ENCODE peak calls at places on chromosomes 12 and 14, in ten cellular contexts. One of them, this sample, is unnamed. For H3K4me1, the result is how much of the 10 kb centered on the place peaks cover.

GRCh38 chr14:30069536-30069935 is 141.9 kb upstream of the PRKD1 start:
- DNase-seq in IMR-90: no peak
- DNase-seq in transverse colon: no peak
- DNase-seq in left ventricle myocardium inferior: no peak
- DNase-seq in neural progenitor cell: no peak
- DNase-seq in lower lobe of right lung: no peak
- DNase-seq in naive thymus-derived CD4-positive, alpha-beta T cell: no peak
- DNase-seq in uterus: no peak
- DNase-seq in HCT116: no peak
- DNase-seq in lung: no peak
- DNase-seq in this sample: no peak

GRCh38 chr12:47234576-47235141 is 154.9 kb upstream of the AMIGO2 start:
- DNase-seq in naive thymus-derived CD4-positive, alpha-beta T cell: no peak
- DNase-seq in neural progenitor cell: no peak
- DNase-seq in left ventricle myocardium inferior: no peak
- DNase-seq in lower lobe of right lung: peak
- DNase-seq in uterus: no peak
- DNase-seq in lung: peak
- DNase-seq in transverse colon: no peak
- DNase-seq in HCT116: no peak
- DNase-seq in IMR-90: no peak
- DNase-seq in this sample: no peak

GRCh38 chr12:47896633-47897032 is 8.2 kb downstream of the VDR start:
- DNase-seq in neural progenitor cell: no peak
- DNase-seq in lung: no peak
- DNase-seq in HCT116: no peak
- DNase-seq in transverse colon: peak
- DNase-seq in lower lobe of right lung: no peak
- DNase-seq in uterus: no peak
- DNase-seq in IMR-90: no peak
- DNase-seq in naive thymus-derived CD4-positive, alpha-beta T cell: no peak
- DNase-seq in left ventricle myocardium inferior: no peak
- DNase-seq in this sample: peak

GRCh38 chr14:103500148-103500990 is 22.3 kb downstream of the CKB start:
- DNase-seq in naive thymus-derived CD4-positive, alpha-beta T cell: peak
- DNase-seq in lung: peak
- DNase-seq in left ventricle myocardium inferior: peak
- DNase-seq in transverse colon: peak
- DNase-seq in HCT116: no peak
- DNase-seq in IMR-90: peak
- DNase-seq in lower lobe of right lung: peak
- DNase-seq in uterus: peak
- DNase-seq in neural progenitor cell: peak
- DNase-seq in this sample: peak

GRCh38 chr14:103846569-103847438 is 571 bp downstream of the PPP1R13B start:
- DNase-seq in naive thymus-derived CD4-positive, alpha-beta T cell: peak
- DNase-seq in lower lobe of right lung: peak
- DNase-seq in uterus: no peak
- DNase-seq in HCT116: no peak
- DNase-seq in neural progenitor cell: peak
- DNase-seq in left ventricle myocardium inferior: peak
- DNase-seq in transverse colon: peak
- DNase-seq in IMR-90: no peak
- DNase-seq in lung: no peak
- DNase-seq in this sample: peak

GRCh38 chr12:65823481-65824313 is 586 bp upstream of the HMGA2 start:
- DNase-seq in IMR-90: peak
- DNase-seq in HCT116: peak
- DNase-seq in transverse colon: peak
- DNase-seq in lower lobe of right lung: peak
- DNase-seq in left ventricle myocardium inferior: no peak
- DNase-seq in uterus: no peak
- DNase-seq in neural progenitor cell: peak
- DNase-seq in naive thymus-derived CD4-positive, alpha-beta T cell: no peak
- DNase-seq in lung: no peak
- DNase-seq in this sample: peak

GRCh38 chr14:94540031-94540794 is 21.0 kb upstream of the SERPINA4 start:
- DNase-seq in transverse colon: no peak
- DNase-seq in lung: no peak
- DNase-seq in IMR-90: peak
- DNase-seq in uterus: no peak
- DNase-seq in lower lobe of right lung: no peak
- DNase-seq in HCT116: no peak
- DNase-seq in neural progenitor cell: peak
- DNase-seq in naive thymus-derived CD4-positive, alpha-beta T cell: no peak
- DNase-seq in left ventricle myocardium inferior: no peak
- DNase-seq in this sample: no peak

GRCh38 chr14:91140672-91141071 is 26.8 kb downstream of the DGLUCY start:
- DNase-seq in IMR-90: no peak
- DNase-seq in naive thymus-derived CD4-positive, alpha-beta T cell: no peak
- DNase-seq in left ventricle myocardium inferior: no peak
- DNase-seq in lower lobe of right lung: no peak
- DNase-seq in uterus: no peak
- DNase-seq in neural progenitor cell: peak
- DNase-seq in transverse colon: peak
- DNase-seq in lung: no peak
- DNase-seq in HCT116: peak
- DNase-seq in this sample: no peak

GRCh38 chr12:57192920-57193319 is 23.7 kb upstream of the NXPH4 start:
- DNase-seq in neural progenitor cell: no peak
- DNase-seq in HCT116: no peak
- DNase-seq in uterus: no peak
- DNase-seq in naive thymus-derived CD4-positive, alpha-beta T cell: no peak
- DNase-seq in transverse colon: no peak
- DNase-seq in lung: no peak
- DNase-seq in left ventricle myocardium inferior: no peak
- DNase-seq in lower lobe of right lung: no peak
- DNase-seq in IMR-90: no peak
- DNase-seq in this sample: peak

GRCh38 chr12:123034865-123035264 is 54.4 kb downstream of the ARL6IP4 start:
- DNase-seq in HCT116: no peak
- DNase-seq in transverse colon: no peak
- DNase-seq in lower lobe of right lung: no peak
- DNase-seq in naive thymus-derived CD4-positive, alpha-beta T cell: no peak
- DNase-seq in left ventricle myocardium inferior: no peak
- DNase-seq in uterus: no peak
- DNase-seq in IMR-90: peak
- DNase-seq in lung: no peak
- DNase-seq in neural progenitor cell: no peak
- DNase-seq in this sample: no peak

GRCh38 chr14:35539969-35540368 is 6.0 kb downstream of the INSM2 start:
- DNase-seq in neural progenitor cell: no peak
- DNase-seq in transverse colon: no peak
- DNase-seq in naive thymus-derived CD4-positive, alpha-beta T cell: no peak
- DNase-seq in IMR-90: no peak
- DNase-seq in HCT116: no peak
- DNase-seq in lower lobe of right lung: no peak
- DNase-seq in left ventricle myocardium inferior: no peak
- DNase-seq in lung: no peak
- DNase-seq in uterus: no peak
- DNase-seq in this sample: no peak

GRCh38 chr14:80202888-80203562 is 8.3 kb downstream of the DIO2 start:
- DNase-seq in transverse colon: peak
- DNase-seq in lower lobe of right lung: no peak
- DNase-seq in neural progenitor cell: peak
- DNase-seq in HCT116: no peak
- DNase-seq in uterus: no peak
- DNase-seq in left ventricle myocardium inferior: no peak
- DNase-seq in IMR-90: no peak
- DNase-seq in naive thymus-derived CD4-positive, alpha-beta T cell: no peak
- DNase-seq in lung: no peak
- DNase-seq in this sample: no peak

GRCh38 chr12:14937014-14937413 is 1.3 kb downstream of the ERP27 start:
- DNase-seq in HCT116: no peak
- DNase-seq in left ventricle myocardium inferior: no peak
- DNase-seq in lung: no peak
- DNase-seq in uterus: no peak
- DNase-seq in naive thymus-derived CD4-positive, alpha-beta T cell: no peak
- DNase-seq in transverse colon: no peak
- DNase-seq in IMR-90: no peak
- DNase-seq in lower lobe of right lung: no peak
- DNase-seq in neural progenitor cell: no peak
- DNase-seq in this sample: no peak

GRCh38 chr12:69430942-69431603 is 39.1 kb upstream of the FRS2 start:
- DNase-seq in transverse colon: no peak
- DNase-seq in neural progenitor cell: no peak
- DNase-seq in left ventricle myocardium inferior: peak
- DNase-seq in HCT116: no peak
- DNase-seq in uterus: no peak
- DNase-seq in lower lobe of right lung: no peak
- DNase-seq in IMR-90: no peak
- DNase-seq in naive thymus-derived CD4-positive, alpha-beta T cell: no peak
- DNase-seq in lung: no peak
- DNase-seq in this sample: no peak

GRCh38 chr12:12562016-12562483 is 613 bp downstream of the DUSP16 start:
- DNase-seq in left ventricle myocardium inferior: peak
- DNase-seq in HCT116: no peak
- DNase-seq in IMR-90: peak
- DNase-seq in naive thymus-derived CD4-positive, alpha-beta T cell: peak
- DNase-seq in transverse colon: peak
- DNase-seq in lung: peak
- DNase-seq in uterus: peak
- DNase-seq in lower lobe of right lung: peak
- DNase-seq in neural progenitor cell: peak
- DNase-seq in this sample: peak

GRCh38 chr14:90805662-90806548 is 10.3 kb downstream of the TTC7B start:
- DNase-seq in lower lobe of right lung: no peak
- DNase-seq in neural progenitor cell: peak
- DNase-seq in left ventricle myocardium inferior: peak
- DNase-seq in uterus: no peak
- DNase-seq in transverse colon: no peak
- DNase-seq in naive thymus-derived CD4-positive, alpha-beta T cell: no peak
- DNase-seq in IMR-90: no peak
- DNase-seq in HCT116: no peak
- DNase-seq in lung: no peak
- DNase-seq in this sample: no peak

GRCh38 chr14:91417983-91418386 is 365 bp upstream of the CCDC88C start:
- DNase-seq in lower lobe of right lung: peak
- DNase-seq in naive thymus-derived CD4-positive, alpha-beta T cell: peak
- DNase-seq in HCT116: peak
- DNase-seq in IMR-90: no peak
- DNase-seq in uterus: no peak
- DNase-seq in neural progenitor cell: peak
- DNase-seq in left ventricle myocardium inferior: no peak
- DNase-seq in lung: no peak
- DNase-seq in transverse colon: peak
- DNase-seq in this sample: peak

GRCh38 chr12:53749986-53750811 is 1.6 kb downstream of the CISTR start:
- DNase-seq in IMR-90: no peak
- DNase-seq in lung: no peak
- DNase-seq in transverse colon: no peak
- DNase-seq in naive thymus-derived CD4-positive, alpha-beta T cell: no peak
- DNase-seq in HCT116: no peak
- DNase-seq in left ventricle myocardium inferior: no peak
- DNase-seq in lower lobe of right lung: no peak
- DNase-seq in neural progenitor cell: no peak
- DNase-seq in uterus: no peak
- DNase-seq in this sample: no peak

GRCh38 chr12:65248656-65249633 is 29.5 kb upstream of the MSRB3 start:
- DNase-seq in neural progenitor cell: no peak
- DNase-seq in HCT116: peak
- DNase-seq in naive thymus-derived CD4-positive, alpha-beta T cell: no peak
- DNase-seq in uterus: peak
- DNase-seq in left ventricle myocardium inferior: no peak
- DNase-seq in transverse colon: no peak
- DNase-seq in IMR-90: no peak
- DNase-seq in lung: no peak
- DNase-seq in lower lobe of right lung: no peak
- DNase-seq in this sample: no peak

DNA sequence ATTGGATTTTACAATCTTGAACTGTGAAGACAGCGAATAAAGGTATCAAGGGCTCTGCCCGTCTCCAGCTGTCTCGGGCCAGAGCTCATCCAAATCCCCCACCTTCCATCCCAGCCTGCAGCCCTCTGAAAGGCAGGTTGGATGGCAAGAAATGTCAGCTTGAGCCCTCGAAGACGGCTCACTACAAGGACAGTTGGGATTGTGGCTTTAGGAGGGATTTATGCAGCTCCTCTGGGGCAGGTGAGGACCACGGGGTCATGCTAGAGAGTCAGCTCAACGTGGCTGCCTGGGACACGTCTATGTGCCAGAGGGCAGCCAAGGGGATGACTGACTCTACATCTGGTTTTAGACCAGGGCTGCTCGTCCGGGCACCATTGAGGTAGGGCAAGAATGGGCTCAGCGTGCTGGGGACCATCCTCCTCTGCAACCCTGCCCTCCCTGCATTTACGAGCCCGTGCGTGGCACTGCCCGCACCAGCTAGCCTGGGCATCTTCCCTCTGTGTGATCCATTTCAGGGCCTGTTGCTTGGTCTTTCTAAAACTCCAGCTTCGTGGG is 16.2 kb downstream of the MVK start:
- DNase-seq in transverse colon: no peak
- DNase-seq in uterus: no peak
- DNase-seq in lung: no peak
- DNase-seq in left ventricle myocardium inferior: no peak
- DNase-seq in IMR-90: no peak
- DNase-seq in HCT116: no peak
- DNase-seq in naive thymus-derived CD4-positive, alpha-beta T cell: no peak
- DNase-seq in neural progenitor cell: no peak
- DNase-seq in lower lobe of right lung: no peak
- DNase-seq in this sample: no peak
- H3K4me1 ChIP-seq in transverse colon: under half
- H3K4me1 ChIP-seq in uterus: under half
- H3K4me1 ChIP-seq in lung: under half
- H3K4me1 ChIP-seq in left ventricle myocardium inferior: under half
- H3K4me1 ChIP-seq in IMR-90: under half
- H3K4me1 ChIP-seq in HCT116: under half
- H3K4me1 ChIP-seq in naive thymus-derived CD4-positive, alpha-beta T cell: under half
- H3K4me1 ChIP-seq in neural progenitor cell: under half
- H3K4me1 ChIP-seq in lower lobe of right lung: under half
- H3K4me1 ChIP-seq in this sample: under half

GRCh38 chr14:96086032-96086431 is 46.9 kb downstream of the C14orf132 start:
- DNase-seq in uterus: no peak
- DNase-seq in naive thymus-derived CD4-positive, alpha-beta T cell: no peak
- DNase-seq in HCT116: no peak
- DNase-seq in transverse colon: no peak
- DNase-seq in left ventricle myocardium inferior: no peak
- DNase-seq in lung: no peak
- DNase-seq in neural progenitor cell: no peak
- DNase-seq in lower lobe of right lung: no peak
- DNase-seq in IMR-90: peak
- DNase-seq in this sample: no peak
- H3K4me1 ChIP-seq in uterus: under half
- H3K4me1 ChIP-seq in naive thymus-derived CD4-positive, alpha-beta T cell: under half
- H3K4me1 ChIP-seq in HCT116: under half
- H3K4me1 ChIP-seq in transverse colon: under half
- H3K4me1 ChIP-seq in left ventricle myocardium inferior: under half
- H3K4me1 ChIP-seq in lung: under half
- H3K4me1 ChIP-seq in neural progenitor cell: under half
- H3K4me1 ChIP-seq in lower lobe of right lung: under half
- H3K4me1 ChIP-seq in IMR-90: under half
- H3K4me1 ChIP-seq in this sample: under half

GRCh38 chr14:96509457-96510090 is 7.4 kb downstream of the PAPOLA start:
- DNase-seq in uterus: no peak
- DNase-seq in HCT116: no peak
- DNase-seq in lower lobe of right lung: no peak
- DNase-seq in lung: no peak
- DNase-seq in left ventricle myocardium inferior: no peak
- DNase-seq in IMR-90: no peak
- DNase-seq in transverse colon: no peak
- DNase-seq in neural progenitor cell: no peak
- DNase-seq in naive thymus-derived CD4-positive, alpha-beta T cell: no peak
- DNase-seq in this sample: no peak
- H3K4me1 ChIP-seq in uterus: under half
- H3K4me1 ChIP-seq in HCT116: under half
- H3K4me1 ChIP-seq in lower lobe of right lung: half or more
- H3K4me1 ChIP-seq in lung: under half
- H3K4me1 ChIP-seq in left ventricle myocardium inferior: half or more
- H3K4me1 ChIP-seq in IMR-90: under half
- H3K4me1 ChIP-seq in transverse colon: under half
- H3K4me1 ChIP-seq in neural progenitor cell: under half
- H3K4me1 ChIP-seq in naive thymus-derived CD4-positive, alpha-beta T cell: half or more
- H3K4me1 ChIP-seq in this sample: under half

GRCh38 chr12:104465379-104465778 is 8.6 kb downstream of the CHST11 start:
- DNase-seq in lung: no peak
- DNase-seq in transverse colon: no peak
- DNase-seq in HCT116: no peak
- DNase-seq in uterus: no peak
- DNase-seq in lower lobe of right lung: no peak
- DNase-seq in naive thymus-derived CD4-positive, alpha-beta T cell: no peak
- DNase-seq in neural progenitor cell: no peak
- DNase-seq in left ventricle myocardium inferior: no peak
- DNase-seq in IMR-90: no peak
- DNase-seq in this sample: no peak
- H3K4me1 ChIP-seq in lung: under half
- H3K4me1 ChIP-seq in transverse colon: under half
- H3K4me1 ChIP-seq in HCT116: under half
- H3K4me1 ChIP-seq in uterus: under half
- H3K4me1 ChIP-seq in lower lobe of right lung: half or more
- H3K4me1 ChIP-seq in naive thymus-derived CD4-positive, alpha-beta T cell: half or more
- H3K4me1 ChIP-seq in neural progenitor cell: under half
- H3K4me1 ChIP-seq in left ventricle myocardium inferior: under half
- H3K4me1 ChIP-seq in IMR-90: under half
- H3K4me1 ChIP-seq in this sample: under half